ENCODE peak calls at places on chromosomes 6 and 20, in five cellular contexts. U, H, O, D and M are unnamed samples.

GRCh38 chr6:54681267-54681666 is 165.3 kb upstream of the FAM83B start:
- DNase-seq in D (no peak), O (no peak), U (no peak), H (no peak), M (no peak)

GRCh38 chr6:35943390-35943789 is 22.5 kb upstream of the SRPK1 start:
- DNase-seq in H (no peak), U (no peak), D (no peak), O (no peak), M (no peak)

GRCh38 chr20:1816384-1817381 is 78.5 kb upstream of the SIRPA start:
- DNase-seq in O (no peak), H (no peak), D (peak), U (peak), M (peak)

GRCh38 chr6:127914240-127914639 is 13.4 kb upstream of the THEMIS start:
- DNase-seq in D (peak), H (no peak), U (peak), O (no peak), M (no peak)

GRCh38 chr20:32607324-32607723 is 22.2 kb upstream of the NOL4L start:
- DNase-seq in H (no peak), O (no peak), U (no peak), D (no peak), M (no peak)

GRCh38 chr6:37168809-37169457 is 1.0 kb upstream of the PIM1 start:
- DNase-seq in H (peak), D (peak), U (peak), O (no peak), M (no peak)

GRCh38 chr6:12051861-12052368 is 39.8 kb downstream of the HIVEP1 start:
- DNase-seq in D (peak), H (no peak), O (no peak), U (peak), M (no peak)

GRCh38 chr6:9540126-9540525 is 874.7 kb downstream of the TFAP2A start:
- DNase-seq in O (no peak), U (peak), H (no peak), D (peak), M (no peak)

GRCh38 chr6:31871068-31871659 is 7.6 kb downstream of the SLC44A4 start:
- DNase-seq in O (no peak), D (peak), U (no peak), H (peak), M (no peak)

GRCh38 chr6:83708970-83709747 is at the start of gene SNAP91:
- DNase-seq in U (no peak), H (peak), O (no peak), D (no peak), M (peak)

GRCh38 chr6:149897015-149897697 is 757 bp downstream of the RAET1E start:
- DNase-seq in D (peak), O (peak), U (peak), H (no peak), M (no peak)

GRCh38 chr20:19976595-19977372 is 40.4 kb upstream of the NAA20 start:
- DNase-seq in O (peak), D (peak), U (peak), H (peak), M (no peak)

GRCh38 chr6:7895125-7895423 is 15.5 kb downstream of the TXNDC5 start:
- DNase-seq in O (no peak), U (peak), H (no peak), D (no peak), M (no peak)

GRCh38 chr6:154638369-154638768 is 94.8 kb upstream of the SCAF8 start:
- DNase-seq in U (peak), D (peak), O (no peak), H (no peak), M (no peak)

GRCh38 chr6:36493859-36494258 is 51.1 kb downstream of the KCTD20 start:
- DNase-seq in D (peak), H (no peak), U (peak), O (no peak), M (no peak)

GRCh38 chr6:100177956-100178355 is 183.9 kb upstream of the MCHR2 start:
- DNase-seq in U (peak), D (peak), O (no peak), H (no peak), M (no peak)

GRCh38 chr6:100175814-100176275 is 181.8 kb upstream of the MCHR2 start:
- DNase-seq in H (no peak), U (peak), O (no peak), D (peak), M (no peak)

GRCh38 chr6:100176951-100177710 is 183.1 kb upstream of the MCHR2 start:
- DNase-seq in D (no peak), U (peak), O (no peak), H (no peak), M (no peak)

GRCh38 chr6:100173211-100173610 is 179.2 kb upstream of the MCHR2 start:
- DNase-seq in O (no peak), H (no peak), D (peak), U (no peak), M (no peak)

DNA sequence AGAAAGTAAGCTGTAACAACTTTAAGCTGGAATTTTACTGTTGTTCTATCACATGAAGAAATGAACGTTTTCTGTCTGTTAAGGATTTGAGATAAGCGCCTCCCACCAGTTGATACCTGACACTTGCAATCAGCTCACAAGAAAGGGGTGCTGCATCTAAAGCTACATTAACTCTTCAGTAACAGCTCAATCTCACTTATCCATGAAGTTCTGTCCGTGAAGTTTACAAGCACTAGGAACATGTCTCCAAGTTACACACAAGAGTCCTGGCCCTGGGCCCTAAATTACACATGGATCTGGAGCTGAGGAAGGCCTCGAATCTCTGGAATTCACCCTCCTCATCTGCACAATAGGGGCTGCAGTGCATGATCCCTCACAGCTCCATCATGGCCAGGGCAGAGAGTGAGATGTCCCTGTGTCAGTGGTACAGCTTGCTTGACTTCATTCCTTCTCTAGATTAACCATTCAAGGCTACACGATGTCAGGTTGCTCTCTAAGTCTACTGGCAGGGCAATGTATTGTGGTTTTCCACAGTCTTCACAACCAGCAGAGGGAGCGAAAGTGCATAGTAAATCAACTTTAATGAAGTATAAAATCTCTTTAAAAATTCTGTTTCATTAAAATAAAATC is 182.4 kb upstream of the MCHR2 start:
- DNase-seq in O (peak), D (peak), H (peak), U (peak), M (no peak)
- H3K9ac ChIP-seq in O (no peak), D (peak), H (no peak), U (peak), M (no peak)

GRCh38 chr6:72622094-72622540 is 253 bp downstream of the KCNQ5 start:
- DNase-seq in D (peak), O (no peak), U (peak), H (peak), M (peak)

GRCh38 chr6:72626126-72626525 is 4.3 kb downstream of the KCNQ5 start:
- DNase-seq in O (no peak), D (no peak), H (peak), U (no peak), M (no peak)

GRCh38 chr6:72621243-72622093 is at the start of gene KCNQ5:
- DNase-seq in H (peak), U (peak), O (no peak), D (peak), M (peak)

GRCh38 chr6:72623808-72624207 is 1.9 kb downstream of the KCNQ5 start:
- DNase-seq in U (peak), D (peak), H (no peak), O (no peak), M (no peak)

GRCh38 chr6:72624557-72625160 is 2.8 kb downstream of the KCNQ5 start:
- DNase-seq in O (no peak), D (peak), U (peak), H (peak), M (no peak)
- H3K9ac ChIP-seq in O (no peak), D (no peak), U (peak), H (no peak), M (no peak)

DNA sequence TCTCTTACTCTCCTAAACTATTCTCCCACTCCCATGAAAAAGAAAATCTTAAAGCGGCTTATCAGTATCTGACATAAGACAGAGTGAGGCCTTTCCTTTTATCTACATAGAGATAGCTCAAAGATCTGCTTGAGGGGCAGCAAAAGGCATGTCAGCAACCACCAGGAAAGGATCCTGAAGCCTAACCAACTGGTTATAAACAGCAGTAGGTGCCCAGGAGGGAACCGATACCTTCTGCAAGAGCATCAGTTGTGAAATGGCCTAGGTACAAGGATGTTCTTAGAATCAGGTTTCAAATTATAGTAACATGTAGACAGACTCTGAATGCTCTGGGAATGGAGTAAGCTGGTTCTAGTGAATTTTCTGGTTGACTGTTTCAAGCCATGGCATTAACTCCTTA is 21.4 kb downstream of the JARID2 start:
- DNase-seq in U (no peak), O (no peak), D (no peak), H (peak), M (no peak)
- H3K9ac ChIP-seq in U (no peak), O (no peak), D (no peak), H (peak), M (no peak)

GRCh38 chr20:4297141-4297826 is 281.9 kb upstream of the RNF24 start:
- DNase-seq in O (no peak), U (peak), H (peak), D (no peak), M (no peak)
- H3K9ac ChIP-seq in O (no peak), U (peak), H (no peak), D (peak), M (no peak)

DNA sequence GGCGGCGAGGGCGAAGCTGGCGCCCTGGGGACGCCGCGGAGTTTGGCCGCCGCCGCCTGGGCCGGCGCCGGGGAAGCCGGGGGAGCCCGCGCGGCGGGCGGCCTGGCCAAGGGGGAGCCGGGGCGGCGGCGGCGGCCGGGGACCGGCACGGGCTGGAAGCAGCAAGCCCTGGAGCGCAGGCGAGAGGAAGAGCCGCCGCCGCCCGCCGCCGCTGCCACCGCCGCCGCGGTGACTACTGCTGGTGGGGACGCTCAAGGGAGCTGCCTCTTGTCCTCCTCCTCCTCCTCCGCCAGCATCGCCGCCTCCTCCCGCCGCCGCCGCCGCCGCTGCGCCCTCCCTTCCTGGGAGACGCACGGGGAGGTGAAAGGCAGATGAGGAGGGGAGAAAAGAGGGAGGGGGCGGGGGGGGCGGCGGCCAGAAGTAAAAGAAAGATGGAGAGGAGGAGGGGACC is 975 bp downstream of the PDE10A start:
- DNase-seq in H (peak), O (no peak), U (peak), D (peak), M (peak)
- H3K9ac ChIP-seq in H (peak), O (no peak), U (no peak), D (no peak), M (no peak)

GRCh38 chr6:112149236-112149635 is 61.8 kb downstream of the FAM229B start:
- DNase-seq in U (no peak), D (no peak), O (no peak), H (no peak), M (no peak)
- H3K9ac ChIP-seq in U (peak), D (no peak), O (no peak), H (no peak), M (no peak)

DNA sequence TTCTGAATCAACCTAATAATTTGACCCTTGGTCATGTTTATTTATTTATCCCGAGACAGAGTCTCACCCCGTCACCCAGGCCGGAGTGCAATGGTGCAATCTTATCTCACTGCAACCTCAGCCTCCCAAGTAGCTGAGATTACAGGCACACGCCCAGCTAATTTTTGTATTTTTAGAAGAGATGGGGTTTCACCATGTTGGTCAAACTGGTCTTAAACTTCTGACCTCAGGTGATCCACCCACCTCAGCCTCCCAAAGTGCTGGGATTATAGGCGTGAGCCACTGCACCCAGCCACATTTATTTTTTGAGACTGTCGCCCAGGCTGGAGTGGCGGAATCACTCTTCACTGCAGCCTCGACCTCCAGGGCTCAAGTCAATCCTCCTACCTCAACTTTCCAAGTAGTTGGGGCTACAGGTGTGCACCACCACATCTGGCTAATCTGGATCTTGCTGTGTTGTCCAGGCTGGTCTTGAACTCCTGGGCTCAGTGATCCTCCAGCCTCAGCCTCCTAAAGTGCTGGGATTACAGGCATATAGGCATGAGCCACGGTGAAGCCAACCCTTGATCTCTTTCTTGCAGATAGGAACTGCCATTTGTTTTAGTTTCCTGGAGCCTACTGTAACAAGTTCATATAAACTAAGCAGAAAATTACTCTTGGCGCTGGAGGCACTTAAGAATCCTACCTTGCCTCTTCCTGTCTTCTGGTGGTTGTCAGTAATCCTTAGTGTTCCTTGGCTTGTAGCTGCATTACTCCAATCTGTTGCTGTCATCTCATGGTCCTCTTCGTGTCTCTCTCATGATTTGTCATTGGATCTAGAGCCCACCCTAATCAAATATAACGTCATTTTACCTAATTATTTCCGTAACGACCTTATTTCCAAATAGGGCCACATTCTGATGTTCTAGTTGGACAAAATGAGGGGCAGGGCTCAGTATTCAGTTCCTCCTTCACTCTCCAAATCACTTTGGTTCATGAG is 2.3 kb downstream of the RPS18 start:
- DNase-seq in O (no peak), U (no peak), H (no peak), D (no peak), M (no peak)
- H3K9ac ChIP-seq in O (peak), U (peak), H (peak), D (peak), M (peak)

GRCh38 chr6:42071881-42072583 is 21.7 kb downstream of the TAF8 start:
- DNase-seq in H (no peak), D (no peak), U (no peak), O (no peak), M (no peak)
- H3K9ac ChIP-seq in H (no peak), D (peak), U (no peak), O (no peak), M (no peak)

DNA sequence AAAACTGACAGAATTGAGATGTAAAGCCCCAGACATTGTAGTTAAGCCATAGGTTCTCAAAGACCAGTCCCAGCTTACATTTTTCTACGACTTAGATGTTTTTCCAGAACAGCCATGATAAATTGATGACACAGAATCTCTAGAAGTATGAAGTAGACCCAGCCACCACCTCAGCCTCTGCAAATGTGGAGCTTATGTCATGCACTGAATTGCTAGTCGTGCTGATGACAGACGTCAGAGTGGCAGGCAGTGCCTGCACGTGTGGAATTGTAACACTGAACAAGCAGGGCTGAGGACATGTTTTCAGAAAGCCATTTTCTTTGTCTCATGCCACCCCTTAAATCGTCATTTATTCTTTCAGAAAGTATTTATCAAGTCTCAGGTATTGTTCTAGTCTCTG is 72.4 kb upstream of the TMEM181 start:
- DNase-seq in D (peak), O (no peak), U (peak), H (no peak), M (no peak)
- H3K9ac ChIP-seq in D (no peak), O (no peak), U (peak), H (no peak), M (no peak)